ENCODE peak calls at places on chromosomes 4 and X, in four cellular contexts. T is GM23338, I is HCT116, Z is A549. G is an unnamed sample.

GRCh38 chr4:73741140-73741749 is 876 bp downstream of the CXCL8 start:
- DNase-seq in T (no peak), I (no peak), Z (no peak), G (no peak)

GRCh38 chr4:189784651-189785050 is 156.0 kb upstream of the FRG1 start:
- DNase-seq in T (no peak), I (no peak), Z (no peak), G (no peak)

GRCh38 chrX:37684918-37685317 is 673 bp upstream of the XK start:
- DNase-seq in T (no peak), I (no peak), Z (peak), G (no peak)

GRCh38 chr4:153341575-153342090 is 2.9 kb upstream of the MND1 start:
- DNase-seq in T (no peak), I (peak), Z (peak), G (no peak)

GRCh38 chrX:73825569-73825968 is 262.6 kb downstream of the CHIC1 start:
- DNase-seq in T (no peak), I (no peak), Z (no peak), G (no peak)

GRCh38 chr4:107930821-107931774 is at the start of gene CYP2U1:
- DNase-seq in T (peak), I (peak), Z (peak), G (peak)

GRCh38 chr4:188178276-188178675 is 39.0 kb downstream of the TRIML1 start:
- DNase-seq in T (no peak), I (no peak), Z (no peak), G (no peak)

GRCh38 chrX:24777660-24778059 is 83.9 kb downstream of the POLA1 start:
- DNase-seq in T (no peak), I (no peak), Z (no peak), G (no peak)

GRCh38 chr4:152037435-152037834 is 276.6 kb upstream of the GATB start:
- DNase-seq in T (no peak), I (no peak), Z (no peak), G (no peak)

GRCh38 chr4:158006973-158007372 is 165.9 kb downstream of the GASK1B start:
- DNase-seq in T (no peak), I (no peak), Z (no peak), G (no peak)

GRCh38 chr4:104416725-104417363 is 77.8 kb downstream of the CXXC4 start:
- DNase-seq in T (peak), I (no peak), Z (no peak), G (no peak)

GRCh38 chrX:24759786-24760185 is 66.1 kb downstream of the POLA1 start:
- DNase-seq in T (no peak), I (no peak), Z (no peak), G (no peak)

GRCh38 chrX:11557120-11557519 is 108.6 kb downstream of the ARHGAP6 start:
- DNase-seq in T (no peak), I (no peak), Z (peak), G (no peak)

GRCh38 chrX:133151320-133151719 is 54.4 kb upstream of the USP26 start:
- DNase-seq in T (no peak), I (no peak), Z (peak), G (no peak)

GRCh38 chrX:97628807-97629596 is 745.3 kb downstream of the RPA4 start:
- DNase-seq in T (no peak), I (no peak), Z (no peak), G (no peak)

GRCh38 chr4:139555705-139556070 is 331 bp downstream of the SETD7 start:
- DNase-seq in T (no peak), I (no peak), Z (no peak), G (no peak)

GRCh38 chr4:123342498-123342897 is 54.1 kb upstream of the SPRY1 start:
- DNase-seq in T (no peak), I (no peak), Z (no peak), G (no peak)

GRCh38 chr4:169117591-169118081 is 107.6 kb upstream of the CBR4 start:
- DNase-seq in T (no peak), I (no peak), Z (no peak), G (no peak)

GRCh38 chr4:80967346-80967745 is 63.2 kb upstream of the BMP3 start:
- DNase-seq in T (no peak), I (no peak), Z (no peak), G (no peak)

GRCh38 chr4:85475631-85476233 is 782 bp downstream of the ARHGAP24 start:
- DNase-seq in T (no peak), I (no peak), Z (peak), G (no peak)

GRCh38 chr4:140659935-140660710 is 91.4 kb upstream of the UCP1 start:
- DNase-seq in T (no peak), I (no peak), Z (no peak), G (no peak)

GRCh38 chrX:135328421-135329005 is 19.2 kb downstream of the ETDC start:
- DNase-seq in T (no peak), I (no peak), Z (no peak), G (no peak)

GRCh38 chrX:125150231-125150630 is 169.4 kb upstream of the TEX13C start:
- DNase-seq in T (no peak), I (no peak), Z (no peak), G (no peak)

GRCh38 chr4:169005453-169006099 is 4.5 kb downstream of the CBR4 start:
- DNase-seq in T (no peak), I (no peak), Z (peak), G (no peak)

GRCh38 chr4:5959221-5959982 is 58.8 kb downstream of the C4orf50 start:
- DNase-seq in T (no peak), I (no peak), Z (no peak), G (no peak)
- TF ChIP-seq REST in T (no peak), I (no peak), Z (no peak), G (no peak)

GRCh38 chr4:184355111-184355604 is 119.2 kb downstream of the IRF2 start:
- DNase-seq in T (no peak), I (peak), Z (peak), G (no peak)
- TF ChIP-seq REST in T (no peak), I (no peak), Z (no peak), G (no peak)

GRCh38 chr4:173488656-173489055 is 41.4 kb downstream of the HAND2 start:
- DNase-seq in T (no peak), I (no peak), Z (no peak), G (no peak)
- TF ChIP-seq REST in T (no peak), I (no peak), Z (no peak), G (no peak)

DNA sequence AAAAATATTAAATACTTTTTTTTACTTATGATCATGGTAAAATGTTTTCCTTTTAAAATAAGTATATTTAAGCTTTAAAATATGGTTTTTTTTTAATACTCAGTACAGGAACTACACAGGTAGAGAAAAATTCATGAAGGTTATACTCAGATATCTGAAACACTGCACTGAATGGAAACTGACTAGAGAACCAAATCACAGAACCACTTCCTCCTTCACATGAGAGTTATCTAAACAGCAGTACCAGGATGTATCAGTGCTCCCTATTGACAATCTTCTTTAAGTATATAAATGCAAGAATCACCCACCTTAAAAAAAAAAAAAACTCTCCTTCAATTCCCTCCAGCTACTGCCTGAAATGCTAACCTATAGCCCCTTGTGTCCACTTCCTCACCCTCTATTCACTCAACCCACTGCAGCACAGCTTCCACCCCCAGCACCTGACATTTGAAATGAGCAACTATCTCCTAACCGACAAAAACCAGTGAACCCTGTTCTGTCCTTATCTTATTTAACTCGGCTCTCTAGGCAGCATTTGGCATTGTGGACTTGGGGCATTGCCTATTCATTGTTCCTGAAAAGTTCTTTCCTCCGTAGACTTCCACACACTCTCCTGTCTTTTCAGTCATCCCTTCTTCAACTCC is 9.1 kb downstream of the SLC7A3 start:
- DNase-seq in T (peak), I (no peak), Z (no peak), G (no peak)
- TF ChIP-seq REST in T (no peak), I (no peak), Z (no peak), G (no peak)

DNA sequence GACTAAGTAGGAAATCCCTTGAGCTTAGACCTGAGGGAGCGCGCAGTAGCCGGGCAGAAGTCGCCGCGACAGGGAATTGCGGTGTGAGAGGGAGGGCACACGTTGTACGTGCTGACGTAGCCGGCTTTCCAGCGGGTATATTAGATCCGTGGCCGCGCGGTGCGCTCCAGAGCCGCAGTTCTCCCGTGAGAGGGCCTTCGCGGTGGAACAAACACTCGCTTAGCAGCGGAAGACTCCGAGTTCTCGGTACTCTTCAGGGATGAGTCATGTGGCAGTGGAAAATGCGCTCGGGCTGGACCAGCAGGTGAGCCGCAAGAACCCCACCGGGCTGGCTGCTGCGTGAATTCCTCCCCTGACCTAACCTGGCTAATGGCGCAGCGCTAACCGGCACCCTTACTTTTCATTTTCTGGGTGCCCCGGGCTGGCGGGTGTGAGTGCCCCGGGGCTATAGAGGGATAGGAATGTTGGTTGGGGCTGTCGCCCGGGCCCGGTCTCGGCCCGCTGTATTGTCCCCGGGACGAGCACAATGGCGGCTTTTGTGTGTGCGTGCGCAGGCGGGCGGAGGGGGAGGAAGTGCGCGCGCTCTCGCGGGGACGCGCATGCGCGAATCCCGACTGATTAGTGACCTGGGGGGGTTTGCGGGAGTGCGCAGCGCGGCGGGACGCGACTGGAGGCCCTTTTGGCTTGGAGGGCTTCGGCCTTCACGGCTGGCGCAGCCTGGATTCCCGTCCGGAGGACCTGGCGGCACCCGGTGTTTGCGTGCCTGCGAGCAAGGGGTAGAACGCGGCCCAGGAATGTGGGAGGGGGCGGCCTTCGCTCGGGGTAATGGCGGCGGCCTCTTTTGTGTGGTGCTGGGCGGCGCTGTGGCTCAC is at the start of gene DDX3X:
- DNase-seq in T (peak), I (peak), Z (peak), G (no peak)
- TF ChIP-seq REST in T (no peak), I (no peak), Z (no peak), G (no peak)

GRCh38 chr4:148982200-148982599 is 540.0 kb upstream of the NR3C2 start:
- DNase-seq in T (no peak), I (no peak), Z (no peak), G (no peak)

GRCh38 chr4:148980782-148981181 is 538.6 kb upstream of the NR3C2 start:
- DNase-seq in T (no peak), I (no peak), Z (no peak), G (no peak)

GRCh38 chr4:148986951-148987350 is 544.7 kb upstream of the NR3C2 start:
- DNase-seq in T (no peak), I (peak), Z (no peak), G (no peak)

GRCh38 chr4:148984951-148985350 is 542.7 kb upstream of the NR3C2 start:
- DNase-seq in T (no peak), I (no peak), Z (no peak), G (no peak)
- TF ChIP-seq REST in T (no peak), I (no peak), Z (no peak), G (no peak)

DNA sequence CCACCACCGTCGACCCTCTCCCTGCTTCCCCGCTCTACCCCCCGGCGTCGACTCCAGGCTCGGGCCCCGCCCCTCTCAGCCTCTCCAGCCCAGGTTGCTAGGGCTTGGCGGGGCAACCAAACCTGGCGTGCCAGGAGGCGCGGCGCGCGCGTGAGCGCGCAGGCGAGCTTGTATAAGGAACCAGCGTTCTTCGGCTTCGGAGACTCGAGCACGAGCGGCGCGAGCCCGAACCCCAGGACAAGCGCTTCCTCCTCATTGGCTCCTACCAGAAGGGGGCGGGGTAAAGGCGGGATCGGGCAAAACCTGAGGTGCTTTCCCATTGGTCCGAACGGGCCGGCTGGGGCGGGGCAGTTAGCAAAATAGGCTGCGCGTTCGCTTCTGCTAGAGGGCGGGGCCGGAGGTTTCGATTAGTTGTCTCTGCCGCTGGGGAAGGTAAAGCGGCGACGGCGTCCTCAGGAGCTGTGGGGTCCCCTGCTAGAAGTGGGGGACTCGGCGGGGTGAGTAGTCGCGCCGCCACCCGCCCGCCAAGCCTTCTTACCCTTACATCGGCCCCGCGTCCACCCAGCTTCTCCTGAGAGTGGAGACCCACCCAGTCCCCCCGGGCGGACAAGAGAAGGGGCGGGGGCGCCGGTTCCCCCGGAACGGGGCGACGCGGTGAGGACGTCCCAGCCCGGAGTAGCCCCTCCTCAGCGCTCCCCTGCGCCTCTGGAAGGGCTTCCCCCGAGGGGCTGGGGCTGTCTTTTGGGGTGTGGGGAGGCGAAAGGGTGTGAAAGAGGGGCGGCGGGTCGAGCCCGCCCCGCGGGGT is at the start of gene CDKL5:
- DNase-seq in T (peak), I (peak), Z (peak), G (peak)
- TF ChIP-seq REST in T (no peak), I (no peak), Z (no peak), G (no peak)

DNA sequence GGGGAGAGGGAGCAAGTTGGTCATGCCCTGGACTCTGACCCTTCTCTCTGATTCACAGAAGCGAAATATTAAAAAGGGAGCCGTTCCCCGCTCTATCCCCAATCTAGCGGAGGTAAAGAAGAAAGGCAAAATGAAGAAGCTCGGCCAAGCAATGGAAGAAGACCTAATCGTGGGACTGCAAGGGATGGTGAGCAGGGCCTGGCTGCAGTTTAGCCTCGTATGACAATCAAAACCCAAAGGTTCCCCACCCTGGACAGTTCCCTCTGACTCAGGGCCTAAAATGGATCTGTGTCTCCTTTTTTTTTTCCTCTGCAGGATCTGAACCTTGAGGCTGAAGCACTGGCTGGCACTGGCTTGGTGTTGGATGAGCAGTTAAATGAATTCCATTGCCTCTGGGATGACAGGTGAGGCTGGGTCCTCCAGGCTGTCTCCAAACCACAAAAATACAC is 970 bp downstream of the HDAC6 start:
- DNase-seq in T (no peak), I (no peak), Z (no peak), G (no peak)
- TF ChIP-seq REST in T (peak), I (no peak), Z (no peak), G (peak)